ENCODE peak calls at places on chromosomes 2 and 18, in ten cellular contexts. R is H1; W is stomach; J is GM23338; H is OCI-LY7; U is IMR-90; C is foreskin fibroblast; Q is kidney epithelial cell; D is CD8-positive, alpha-beta T cell; G is bronchial epithelial cell. P is an unnamed sample.

GRCh38 chr2:202871161-202872141 is at the start of gene ICA1L:
- DNase-seq in C (peak), Q (no peak), H (peak), J (peak), G (peak), U (peak), D (peak), R (no peak), W (peak), P (no peak)

GRCh38 chr18:44896817-44897216 is 216.1 kb downstream of the SETBP1 start:
- DNase-seq in Q (no peak), D (no peak), R (no peak), W (no peak), C (no peak), J (no peak), U (no peak), H (no peak), G (no peak), P (no peak)

GRCh38 chr2:100820346-100821254 is 661 bp downstream of the NPAS2 start:
- DNase-seq in U (no peak), C (peak), H (no peak), Q (no peak), D (no peak), W (peak), R (no peak), J (peak), G (peak), P (no peak)

GRCh38 chr2:28510184-28510583 is 14.3 kb downstream of the PLB1 start:
- DNase-seq in Q (no peak), D (no peak), U (no peak), G (no peak), J (no peak), H (no peak), C (no peak), R (no peak), W (peak), P (no peak)

GRCh38 chr18:58977223-58977622 is 112.5 kb downstream of the ZNF532 start:
- DNase-seq in H (no peak), D (no peak), C (no peak), Q (peak), U (no peak), R (no peak), W (no peak), G (peak), J (no peak), P (no peak)

GRCh38 chr2:151241224-151241623 is 20.4 kb downstream of the RBM43 start:
- DNase-seq in J (no peak), G (peak), Q (no peak), D (no peak), R (no peak), C (peak), U (peak), W (no peak), H (no peak), P (no peak)

GRCh38 chr2:191369034-191369433 is 123.8 kb downstream of the MYO1B start:
- DNase-seq in J (no peak), D (no peak), C (peak), U (no peak), H (no peak), R (no peak), W (no peak), Q (no peak), G (no peak), P (no peak)

GRCh38 chr2:91477731-91478672 is 2786.5 kb downstream of the RPIA start:
- DNase-seq in D (no peak), C (peak), G (no peak), U (no peak), J (peak), W (peak), R (no peak), Q (no peak), H (peak), P (peak)

GRCh38 chr2:223764796-223765195 is 72.6 kb downstream of the AP1S3 start:
- DNase-seq in H (no peak), D (no peak), U (no peak), Q (no peak), C (no peak), J (no peak), W (no peak), R (no peak), G (no peak), P (no peak)

GRCh38 chr2:71751590-71751989 is 298.2 kb downstream of the DYSF start:
- DNase-seq in R (no peak), U (no peak), H (no peak), G (no peak), C (no peak), D (no peak), J (no peak), Q (no peak), W (no peak), P (no peak)

GRCh38 chr2:238107525-238108422 is 7.6 kb downstream of the ESPNL start:
- DNase-seq in D (no peak), C (no peak), U (no peak), J (no peak), R (no peak), G (no peak), W (no peak), H (peak), Q (no peak), P (no peak)

GRCh38 chr2:54871457-54872103 is 148.1 kb downstream of the EML6 start:
- DNase-seq in U (peak), G (peak), Q (no peak), W (no peak), H (no peak), D (no peak), C (peak), R (no peak), J (no peak), P (no peak)

GRCh38 chr2:37561615-37562569 is 109.5 kb downstream of the CDC42EP3 start:
- DNase-seq in J (peak), W (no peak), U (peak), D (no peak), H (peak), C (peak), Q (peak), G (peak), R (no peak), P (peak)

GRCh38 chr2:128307595-128307994 is 11.1 kb downstream of the HS6ST1 start:
- DNase-seq in D (no peak), W (no peak), H (no peak), C (no peak), Q (no peak), R (no peak), U (no peak), J (no peak), G (no peak), P (no peak)

GRCh38 chr2:128305555-128306080 is 13.1 kb downstream of the HS6ST1 start:
- DNase-seq in C (no peak), Q (no peak), R (no peak), G (peak), W (no peak), H (peak), D (no peak), U (peak), J (no peak), P (no peak)

GRCh38 chr2:128304715-128305554 is 13.7 kb downstream of the HS6ST1 start:
- DNase-seq in H (no peak), W (peak), D (no peak), R (no peak), Q (peak), G (peak), U (peak), C (peak), J (peak), P (peak)

GRCh38 chr2:128306931-128307460 is 11.7 kb downstream of the HS6ST1 start:
- DNase-seq in R (no peak), Q (no peak), U (no peak), C (no peak), J (no peak), W (no peak), H (no peak), D (no peak), G (no peak), P (no peak)

DNA sequence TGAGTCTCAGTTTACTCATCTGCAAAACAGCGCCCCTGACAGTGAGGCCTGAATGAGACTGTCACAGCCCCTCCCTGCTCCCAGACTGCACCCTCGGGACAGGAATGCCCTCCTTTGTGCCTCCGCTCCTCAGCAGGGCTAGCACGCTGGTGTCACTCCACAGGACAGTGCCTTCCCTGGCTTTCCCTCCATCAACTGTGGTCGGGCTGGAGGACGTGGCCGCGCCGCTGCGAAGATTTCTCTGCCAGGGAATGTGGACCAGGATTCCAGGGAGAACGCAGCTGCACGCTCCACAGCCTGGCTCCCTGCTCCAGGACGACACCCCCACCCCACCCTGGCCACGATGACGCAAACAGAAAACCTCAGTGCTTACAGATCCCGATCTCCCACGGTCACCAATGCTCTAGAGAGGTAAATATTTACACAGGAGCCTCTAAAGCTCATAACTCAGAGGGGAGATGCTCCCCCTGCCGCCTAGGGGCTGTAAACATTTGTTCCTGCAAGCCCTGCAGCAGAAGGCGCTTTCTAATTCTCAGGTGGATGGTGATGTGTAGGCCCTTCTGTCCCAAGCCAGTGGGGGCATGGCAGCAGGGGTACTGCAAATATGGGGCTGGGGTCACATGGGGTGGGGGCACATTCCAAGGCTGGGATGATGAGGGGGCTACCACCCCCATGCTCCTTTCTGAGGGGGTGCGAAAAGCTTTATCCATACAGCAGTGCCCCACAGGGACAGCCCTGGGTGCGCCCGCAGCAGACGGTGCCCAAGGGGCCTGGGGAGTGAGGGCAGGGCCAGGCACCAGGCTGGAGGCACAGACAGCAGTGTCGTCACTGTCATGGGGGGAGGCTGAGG is 12.4 kb downstream of the HS6ST1 start:
- DNase-seq in W (peak), R (no peak), G (peak), C (peak), Q (peak), D (no peak), H (no peak), J (peak), U (peak), P (peak)
- H3K4me3 ChIP-seq in W (peak), R (no peak), G (peak), C (peak), Q (no peak), D (no peak), H (no peak), J (no peak), U (no peak), P (no peak)

DNA sequence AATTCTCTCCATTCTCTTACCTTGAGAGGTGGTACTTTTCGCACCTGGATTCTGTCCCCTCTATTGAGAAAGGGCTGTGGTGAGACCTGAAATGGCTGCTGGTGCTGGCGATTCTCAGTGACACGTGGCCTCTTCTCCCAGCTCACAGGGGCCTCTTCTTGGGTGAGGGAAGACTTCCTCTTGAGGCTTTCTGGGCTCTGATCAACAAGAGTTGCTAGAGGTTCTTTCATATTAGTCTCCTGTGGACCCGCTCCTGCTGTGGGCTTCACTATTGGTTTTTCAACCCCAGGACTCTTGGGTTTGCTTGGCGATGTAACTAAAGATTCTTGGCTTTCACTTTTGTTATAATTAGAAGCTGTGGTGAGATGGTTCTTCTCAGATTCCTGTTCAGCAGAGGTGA is 76.3 kb upstream of the DTNB start:
- DNase-seq in U (no peak), R (no peak), D (no peak), H (no peak), W (no peak), Q (no peak), J (no peak), G (no peak), C (no peak), P (no peak)
- TF ChIP-seq CTCF in U (no peak), R (no peak), D (no peak), H (no peak), W (no peak), Q (no peak), J (no peak), G (no peak), C (no peak), P (no peak)

GRCh38 chr2:199344012-199344411 is 113.7 kb downstream of the SATB2 start:
- DNase-seq in Q (no peak), H (no peak), R (no peak), J (no peak), D (no peak), C (no peak), U (no peak), G (no peak), W (no peak), P (no peak)
- H3K4me3 ChIP-seq in Q (no peak), H (no peak), R (no peak), J (no peak), D (no peak), C (no peak), U (no peak), G (no peak), W (no peak), P (no peak)

DNA sequence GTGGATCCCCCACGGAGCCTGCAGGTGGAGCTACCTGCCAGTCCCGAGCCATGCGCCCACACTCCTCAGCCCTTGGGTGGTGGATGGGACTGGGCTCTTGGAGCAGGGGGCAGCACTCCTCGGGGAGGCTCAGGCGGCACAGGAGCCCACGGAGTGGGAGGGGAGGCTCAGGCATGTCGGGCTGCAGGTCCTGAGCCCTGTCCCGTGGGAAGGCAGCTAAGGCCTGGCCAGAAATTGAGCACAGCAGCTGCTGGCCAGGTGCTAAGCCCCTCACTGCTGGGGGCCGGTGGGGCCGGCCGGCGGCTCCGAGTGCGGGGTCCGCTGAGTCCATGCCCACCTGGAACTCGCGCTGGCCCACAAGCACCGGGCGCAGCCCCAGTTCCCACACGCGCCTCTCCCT is 91.7 kb upstream of the ACVR1 start:
- DNase-seq in R (no peak), H (no peak), D (no peak), Q (no peak), C (no peak), G (no peak), U (no peak), J (no peak), W (no peak), P (no peak)
- TF ChIP-seq CTCF in R (no peak), H (no peak), D (no peak), Q (no peak), C (no peak), G (no peak), U (no peak), J (no peak), W (no peak), P (no peak)